ENCODE peak calls at places on chromosome 15, in eight cellular contexts. One of them, this sample, is unnamed.

GRCh38 chr15:80931721-80932609 is 57.7 kb downstream of the MESD start:
- DNase-seq in activated T-cell treated with anti-CD3 and anti-CD28 coated beads, Interleukin-2, amount 50 U/mL, for 1 hour: no peak
- DNase-seq in MCF 10A: no peak
- DNase-seq in GM06990: no peak
- DNase-seq in NAMALWA: no peak
- DNase-seq in ACHN: no peak
- DNase-seq in natural killer cell: no peak
- DNase-seq in NCI-H345: no peak
- DNase-seq in this sample: no peak

GRCh38 chr15:74593122-74593521 is 22.5 kb upstream of the CLK3 start:
- DNase-seq in NAMALWA: no peak
- DNase-seq in GM06990: no peak
- DNase-seq in MCF 10A: no peak
- DNase-seq in natural killer cell: no peak
- DNase-seq in NCI-H345: no peak
- DNase-seq in activated T-cell treated with anti-CD3 and anti-CD28 coated beads, Interleukin-2, amount 50 U/mL, for 1 hour: no peak
- DNase-seq in ACHN: no peak
- DNase-seq in this sample: no peak

GRCh38 chr15:90099072-90099867 is 3.0 kb downstream of the IDH2 start:
- DNase-seq in GM06990: no peak
- DNase-seq in NAMALWA: no peak
- DNase-seq in ACHN: no peak
- DNase-seq in MCF 10A: no peak
- DNase-seq in natural killer cell: no peak
- DNase-seq in NCI-H345: no peak
- DNase-seq in activated T-cell treated with anti-CD3 and anti-CD28 coated beads, Interleukin-2, amount 50 U/mL, for 1 hour: peak; percentile 38
- DNase-seq in this sample: no peak

GRCh38 chr15:97745481-97746071 is 214.9 kb upstream of the ARRDC4 start:
- DNase-seq in activated T-cell treated with anti-CD3 and anti-CD28 coated beads, Interleukin-2, amount 50 U/mL, for 1 hour: no peak
- DNase-seq in NAMALWA: peak; percentile 79
- DNase-seq in GM06990: no peak
- DNase-seq in MCF 10A: peak; percentile 69
- DNase-seq in NCI-H345: no peak
- DNase-seq in ACHN: peak; percentile 25
- DNase-seq in natural killer cell: no peak
- DNase-seq in this sample: no peak

GRCh38 chr15:25170113-25170731 is 215.4 kb downstream of the SNRPN start:
- DNase-seq in NCI-H345: no peak
- DNase-seq in GM06990: no peak
- DNase-seq in natural killer cell: peak; percentile 10
- DNase-seq in MCF 10A: no peak
- DNase-seq in activated T-cell treated with anti-CD3 and anti-CD28 coated beads, Interleukin-2, amount 50 U/mL, for 1 hour: peak; percentile 8
- DNase-seq in NAMALWA: no peak
- DNase-seq in ACHN: no peak
- DNase-seq in this sample: peak; percentile 60

GRCh38 chr15:37071134-37071533 is 29.2 kb downstream of the MEIS2 start:
- DNase-seq in NCI-H345: no peak
- DNase-seq in NAMALWA: no peak
- DNase-seq in ACHN: no peak
- DNase-seq in activated T-cell treated with anti-CD3 and anti-CD28 coated beads, Interleukin-2, amount 50 U/mL, for 1 hour: no peak
- DNase-seq in MCF 10A: no peak
- DNase-seq in natural killer cell: no peak
- DNase-seq in GM06990: no peak
- DNase-seq in this sample: no peak

GRCh38 chr15:41836072-41836471 is 2.6 kb upstream of the PLA2G4B start:
- DNase-seq in activated T-cell treated with anti-CD3 and anti-CD28 coated beads, Interleukin-2, amount 50 U/mL, for 1 hour: no peak
- DNase-seq in natural killer cell: no peak
- DNase-seq in GM06990: no peak
- DNase-seq in NCI-H345: no peak
- DNase-seq in ACHN: no peak
- DNase-seq in NAMALWA: no peak
- DNase-seq in MCF 10A: no peak
- DNase-seq in this sample: no peak

GRCh38 chr15:89379818-89380217 is 45.2 kb upstream of the POLG start:
- DNase-seq in natural killer cell: no peak
- DNase-seq in activated T-cell treated with anti-CD3 and anti-CD28 coated beads, Interleukin-2, amount 50 U/mL, for 1 hour: no peak
- DNase-seq in GM06990: no peak
- DNase-seq in NAMALWA: no peak
- DNase-seq in ACHN: no peak
- DNase-seq in NCI-H345: no peak
- DNase-seq in MCF 10A: peak; percentile 26
- DNase-seq in this sample: no peak

GRCh38 chr15:88028024-88028423 is 228.5 kb downstream of the NTRK3 start:
- DNase-seq in natural killer cell: no peak
- DNase-seq in activated T-cell treated with anti-CD3 and anti-CD28 coated beads, Interleukin-2, amount 50 U/mL, for 1 hour: no peak
- DNase-seq in ACHN: no peak
- DNase-seq in NAMALWA: no peak
- DNase-seq in NCI-H345: no peak
- DNase-seq in GM06990: no peak
- DNase-seq in MCF 10A: no peak
- DNase-seq in this sample: no peak

GRCh38 chr15:39269821-39270220 is 311.1 kb upstream of the THBS1 start:
- DNase-seq in activated T-cell treated with anti-CD3 and anti-CD28 coated beads, Interleukin-2, amount 50 U/mL, for 1 hour: no peak
- DNase-seq in MCF 10A: no peak
- DNase-seq in natural killer cell: no peak
- DNase-seq in NCI-H345: peak; percentile 83
- DNase-seq in GM06990: no peak
- DNase-seq in ACHN: no peak
- DNase-seq in NAMALWA: no peak
- DNase-seq in this sample: no peak

GRCh38 chr15:25663515-25663914 is 199.6 kb downstream of the ATP10A start:
- DNase-seq in GM06990: no peak
- DNase-seq in natural killer cell: no peak
- DNase-seq in NAMALWA: no peak
- DNase-seq in MCF 10A: no peak
- DNase-seq in ACHN: no peak
- DNase-seq in NCI-H345: no peak
- DNase-seq in activated T-cell treated with anti-CD3 and anti-CD28 coated beads, Interleukin-2, amount 50 U/mL, for 1 hour: no peak
- DNase-seq in this sample: no peak

GRCh38 chr15:81235781-81236507 is 39.3 kb downstream of the IL16 start:
- DNase-seq in MCF 10A: peak; percentile 13
- DNase-seq in NAMALWA: no peak
- DNase-seq in NCI-H345: no peak
- DNase-seq in GM06990: no peak
- DNase-seq in activated T-cell treated with anti-CD3 and anti-CD28 coated beads, Interleukin-2, amount 50 U/mL, for 1 hour: no peak
- DNase-seq in ACHN: peak; percentile 53
- DNase-seq in natural killer cell: no peak
- DNase-seq in this sample: no peak

GRCh38 chr15:67925182-67925581 is 85.3 kb upstream of the RNU6-1 start:
- DNase-seq in MCF 10A: no peak
- DNase-seq in activated T-cell treated with anti-CD3 and anti-CD28 coated beads, Interleukin-2, amount 50 U/mL, for 1 hour: no peak
- DNase-seq in GM06990: no peak
- DNase-seq in natural killer cell: no peak
- DNase-seq in NCI-H345: no peak
- DNase-seq in NAMALWA: no peak
- DNase-seq in ACHN: no peak
- DNase-seq in this sample: no peak

GRCh38 chr15:78533331-78533730 is 6.9 kb upstream of the PSMA4 start:
- DNase-seq in MCF 10A: no peak
- DNase-seq in natural killer cell: no peak
- DNase-seq in activated T-cell treated with anti-CD3 and anti-CD28 coated beads, Interleukin-2, amount 50 U/mL, for 1 hour: no peak
- DNase-seq in GM06990: no peak
- DNase-seq in ACHN: no peak
- DNase-seq in NAMALWA: no peak
- DNase-seq in NCI-H345: no peak
- DNase-seq in this sample: no peak

GRCh38 chr15:48905216-48905615 is 27.3 kb downstream of the EID1 start:
- DNase-seq in GM06990: no peak
- DNase-seq in natural killer cell: no peak
- DNase-seq in NAMALWA: no peak
- DNase-seq in ACHN: no peak
- DNase-seq in MCF 10A: no peak
- DNase-seq in NCI-H345: no peak
- DNase-seq in activated T-cell treated with anti-CD3 and anti-CD28 coated beads, Interleukin-2, amount 50 U/mL, for 1 hour: no peak
- DNase-seq in this sample: no peak

GRCh38 chr15:89307046-89307587 is 27.5 kb downstream of the POLG start:
- DNase-seq in NAMALWA: no peak
- DNase-seq in NCI-H345: no peak
- DNase-seq in GM06990: no peak
- DNase-seq in activated T-cell treated with anti-CD3 and anti-CD28 coated beads, Interleukin-2, amount 50 U/mL, for 1 hour: no peak
- DNase-seq in ACHN: peak; percentile 23
- DNase-seq in natural killer cell: no peak
- DNase-seq in MCF 10A: peak; percentile 13
- DNase-seq in this sample: no peak

GRCh38 chr15:26866298-26867198 is at the start of gene GABRA5:
- DNase-seq in NAMALWA: no peak
- DNase-seq in MCF 10A: no peak
- DNase-seq in ACHN: peak; percentile 50
- DNase-seq in NCI-H345: peak; percentile 26
- DNase-seq in GM06990: no peak
- DNase-seq in activated T-cell treated with anti-CD3 and anti-CD28 coated beads, Interleukin-2, amount 50 U/mL, for 1 hour: no peak
- DNase-seq in natural killer cell: no peak
- DNase-seq in this sample: peak; percentile 72

GRCh38 chr15:34621675-34622074 is 38.2 kb upstream of the GOLGA8B start:
- DNase-seq in natural killer cell: no peak
- DNase-seq in activated T-cell treated with anti-CD3 and anti-CD28 coated beads, Interleukin-2, amount 50 U/mL, for 1 hour: no peak
- DNase-seq in NCI-H345: no peak
- DNase-seq in ACHN: peak; percentile 32
- DNase-seq in NAMALWA: no peak
- DNase-seq in GM06990: no peak
- DNase-seq in MCF 10A: peak; percentile 51
- DNase-seq in this sample: no peak

GRCh38 chr15:91376016-91376415 is 276.0 kb downstream of the SV2B start:
- DNase-seq in GM06990: no peak
- DNase-seq in NCI-H345: no peak
- DNase-seq in MCF 10A: no peak
- DNase-seq in ACHN: no peak
- DNase-seq in activated T-cell treated with anti-CD3 and anti-CD28 coated beads, Interleukin-2, amount 50 U/mL, for 1 hour: no peak
- DNase-seq in NAMALWA: no peak
- DNase-seq in natural killer cell: no peak
- DNase-seq in this sample: no peak

GRCh38 chr15:77025941-77026411 is 31.1 kb downstream of the PSTPIP1 start:
- DNase-seq in ACHN: no peak
- DNase-seq in NCI-H345: no peak
- DNase-seq in activated T-cell treated with anti-CD3 and anti-CD28 coated beads, Interleukin-2, amount 50 U/mL, for 1 hour: peak; percentile 16
- DNase-seq in MCF 10A: no peak
- DNase-seq in natural killer cell: no peak
- DNase-seq in NAMALWA: no peak
- DNase-seq in GM06990: no peak
- DNase-seq in this sample: peak; percentile 50

GRCh38 chr15:65060641-65061397 is 7.0 kb downstream of the RASL12 start:
- DNase-seq in activated T-cell treated with anti-CD3 and anti-CD28 coated beads, Interleukin-2, amount 50 U/mL, for 1 hour: no peak
- DNase-seq in ACHN: no peak
- DNase-seq in NAMALWA: no peak
- DNase-seq in MCF 10A: no peak
- DNase-seq in GM06990: no peak
- DNase-seq in natural killer cell: no peak
- DNase-seq in NCI-H345: no peak
- DNase-seq in this sample: no peak

GRCh38 chr15:96328101-96328958 is 2.2 kb upstream of the NR2F2 start:
- DNase-seq in activated T-cell treated with anti-CD3 and anti-CD28 coated beads, Interleukin-2, amount 50 U/mL, for 1 hour: no peak
- DNase-seq in MCF 10A: no peak
- DNase-seq in NCI-H345: no peak
- DNase-seq in ACHN: peak; percentile 22
- DNase-seq in natural killer cell: no peak
- DNase-seq in GM06990: no peak
- DNase-seq in NAMALWA: no peak
- DNase-seq in this sample: no peak

GRCh38 chr15:51775967-51776816 is 24.8 kb downstream of the TMOD2 start:
- DNase-seq in NAMALWA: peak; percentile 78
- DNase-seq in GM06990: no peak
- DNase-seq in activated T-cell treated with anti-CD3 and anti-CD28 coated beads, Interleukin-2, amount 50 U/mL, for 1 hour: peak; percentile 44
- DNase-seq in MCF 10A: peak; percentile 71
- DNase-seq in natural killer cell: peak; percentile 25
- DNase-seq in ACHN: peak; percentile 52
- DNase-seq in NCI-H345: peak; percentile 14
- DNase-seq in this sample: no peak

GRCh38 chr15:98650871-98651481 is 2.6 kb downstream of the IGF1R start:
- DNase-seq in MCF 10A: no peak
- DNase-seq in ACHN: peak; percentile 4
- DNase-seq in natural killer cell: no peak
- DNase-seq in activated T-cell treated with anti-CD3 and anti-CD28 coated beads, Interleukin-2, amount 50 U/mL, for 1 hour: peak; percentile 54
- DNase-seq in NCI-H345: no peak
- DNase-seq in NAMALWA: no peak
- DNase-seq in GM06990: no peak
- DNase-seq in this sample: no peak

GRCh38 chr15:40909662-40910625 is 15.7 kb downstream of the VPS18 start:
- DNase-seq in NCI-H345: no peak
- DNase-seq in ACHN: no peak
- DNase-seq in natural killer cell: no peak
- DNase-seq in MCF 10A: peak; percentile 68
- DNase-seq in NAMALWA: no peak
- DNase-seq in GM06990: no peak
- DNase-seq in activated T-cell treated with anti-CD3 and anti-CD28 coated beads, Interleukin-2, amount 50 U/mL, for 1 hour: no peak
- DNase-seq in this sample: no peak

GRCh38 chr15:49620174-49620573 is 444 bp downstream of the FAM227B start:
- DNase-seq in natural killer cell: no peak
- DNase-seq in ACHN: peak; percentile 23
- DNase-seq in activated T-cell treated with anti-CD3 and anti-CD28 coated beads, Interleukin-2, amount 50 U/mL, for 1 hour: no peak
- DNase-seq in GM06990: no peak
- DNase-seq in NCI-H345: no peak
- DNase-seq in MCF 10A: peak; percentile 40
- DNase-seq in NAMALWA: peak; percentile 59
- DNase-seq in this sample: no peak

GRCh38 chr15:90552162-90552928 is 22.6 kb downstream of the CRTC3 start:
- DNase-seq in NAMALWA: no peak
- DNase-seq in MCF 10A: no peak
- DNase-seq in natural killer cell: no peak
- DNase-seq in GM06990: no peak
- DNase-seq in activated T-cell treated with anti-CD3 and anti-CD28 coated beads, Interleukin-2, amount 50 U/mL, for 1 hour: no peak
- DNase-seq in ACHN: no peak
- DNase-seq in NCI-H345: no peak
- DNase-seq in this sample: no peak

GRCh38 chr15:63522143-63522531 is 17.7 kb downstream of the USP3 start:
- DNase-seq in activated T-cell treated with anti-CD3 and anti-CD28 coated beads, Interleukin-2, amount 50 U/mL, for 1 hour: no peak
- DNase-seq in GM06990: no peak
- DNase-seq in NAMALWA: no peak
- DNase-seq in natural killer cell: no peak
- DNase-seq in ACHN: no peak
- DNase-seq in MCF 10A: peak; percentile 73
- DNase-seq in NCI-H345: no peak
- DNase-seq in this sample: no peak

GRCh38 chr15:25543156-25543555 is 104.3 kb upstream of the UBE3A start:
- DNase-seq in NCI-H345: no peak
- DNase-seq in natural killer cell: no peak
- DNase-seq in GM06990: no peak
- DNase-seq in ACHN: peak; percentile 14
- DNase-seq in NAMALWA: no peak
- DNase-seq in activated T-cell treated with anti-CD3 and anti-CD28 coated beads, Interleukin-2, amount 50 U/mL, for 1 hour: no peak
- DNase-seq in MCF 10A: no peak
- DNase-seq in this sample: no peak

GRCh38 chr15:68424754-68425390 is 7.1 kb downstream of the ITGA11 start:
- DNase-seq in ACHN: no peak
- DNase-seq in natural killer cell: no peak
- DNase-seq in NCI-H345: no peak
- DNase-seq in GM06990: no peak
- DNase-seq in MCF 10A: no peak
- DNase-seq in NAMALWA: no peak
- DNase-seq in activated T-cell treated with anti-CD3 and anti-CD28 coated beads, Interleukin-2, amount 50 U/mL, for 1 hour: no peak
- DNase-seq in this sample: no peak